ENCODE peak calls at places on chromosomes 11 and 22, in ten cellular contexts. N, X, P, F, Y, B, M, K, D and L are unnamed samples.

GRCh38 chr11:121524233-121524631 is 71.5 kb upstream of the SORL1-AS1 start:
- DNase-seq in N (peak), X (no peak), P (no peak), F (peak), Y (no peak), B (no peak), M (no peak), K (no peak), D (no peak), L (no peak)

GRCh38 chr11:82960779-82961143 is 59.2 kb downstream of the DDIAS start:
- DNase-seq in N (no peak), X (no peak), P (no peak), F (no peak), Y (no peak), B (no peak), M (no peak), K (no peak), D (no peak), L (no peak)

GRCh38 chr11:41659990-41660389 is 200.5 kb upstream of the LRRC4C start:
- DNase-seq in N (no peak), X (no peak), P (no peak), F (no peak), Y (no peak), B (no peak), M (no peak), K (no peak), D (no peak), L (no peak)

GRCh38 chr11:46330887-46331652 is 16.2 kb upstream of the DGKZ start:
- DNase-seq in N (no peak), X (peak), P (no peak), F (no peak), Y (no peak), B (peak), M (no peak), K (no peak), D (no peak), L (no peak)

GRCh38 chr11:108985611-108986279 is 320.9 kb downstream of the DDX10 start:
- DNase-seq in N (no peak), X (no peak), P (no peak), F (no peak), Y (no peak), B (no peak), M (peak), K (no peak), D (no peak), L (no peak)

GRCh38 chr22:46545041-46545796 is 7.8 kb upstream of the CELSR1 start:
- DNase-seq in N (no peak), X (no peak), P (no peak), F (no peak), Y (no peak), B (no peak), M (no peak), K (no peak), D (no peak), L (no peak)

GRCh38 chr22:46376908-46377565 is 41.5 kb downstream of the TRMU start:
- DNase-seq in N (no peak), X (no peak), P (no peak), F (no peak), Y (no peak), B (no peak), M (no peak), K (no peak), D (no peak), L (no peak)

GRCh38 chr11:100715163-100715792 is 28.2 kb downstream of the ARHGAP42 start:
- DNase-seq in N (no peak), X (no peak), P (no peak), F (no peak), Y (no peak), B (no peak), M (no peak), K (no peak), D (no peak), L (no peak)

GRCh38 chr22:49853981-49854791 is 542 bp downstream of the ZBED4 start:
- DNase-seq in N (no peak), X (no peak), P (no peak), F (peak), Y (peak), B (peak), M (peak), K (no peak), D (no peak), L (peak)

GRCh38 chr11:77407613-77408012 is 66.3 kb downstream of the PAK1 start:
- DNase-seq in N (peak), X (no peak), P (no peak), F (no peak), Y (no peak), B (no peak), M (peak), K (no peak), D (no peak), L (no peak)

GRCh38 chr22:50246242-50247175 is 1.7 kb upstream of the TUBGCP6 start:
- DNase-seq in N (no peak), X (no peak), P (no peak), F (no peak), Y (no peak), B (no peak), M (no peak), K (no peak), D (no peak), L (no peak)

GRCh38 chr11:58513747-58514367 is 6.0 kb upstream of the OR5B21 start:
- DNase-seq in N (peak), X (no peak), P (no peak), F (peak), Y (no peak), B (no peak), M (peak), K (no peak), D (no peak), L (no peak)

GRCh38 chr11:61826930-61827572 is 1.0 kb upstream of the FADS2 start:
- DNase-seq in N (no peak), X (no peak), P (no peak), F (no peak), Y (peak), B (no peak), M (no peak), K (no peak), D (no peak), L (no peak)

GRCh38 chr22:24516301-24516737 is 21.2 kb downstream of the UPB1 start:
- DNase-seq in N (peak), X (no peak), P (no peak), F (no peak), Y (no peak), B (no peak), M (no peak), K (no peak), D (no peak), L (no peak)

GRCh38 chr22:36324414-36324813 is 63.4 kb downstream of the MYH9 start:
- DNase-seq in N (no peak), X (no peak), P (no peak), F (no peak), Y (no peak), B (no peak), M (no peak), K (no peak), D (no peak), L (no peak)

GRCh38 chr11:22674470-22675426 is 8.3 kb downstream of the GAS2 start:
- DNase-seq in N (no peak), X (no peak), P (no peak), F (no peak), Y (no peak), B (no peak), M (no peak), K (no peak), D (no peak), L (no peak)

GRCh38 chr22:22714600-22715361 is 70.4 kb downstream of the GGTLC2 start:
- DNase-seq in N (no peak), X (no peak), P (no peak), F (peak), Y (no peak), B (no peak), M (no peak), K (no peak), D (no peak), L (no peak)

GRCh38 chr11:116478205-116478604 is 294.6 kb downstream of the BUD13 start:
- DNase-seq in N (no peak), X (no peak), P (no peak), F (no peak), Y (no peak), B (no peak), M (no peak), K (no peak), D (no peak), L (no peak)

GRCh38 chr11:368414-369335 is 624 bp upstream of the B4GALNT4 start:
- DNase-seq in N (no peak), X (no peak), P (no peak), F (peak), Y (peak), B (no peak), M (peak), K (no peak), D (peak), L (no peak)